ENCODE peak calls at places on chromosome 10, in four cellular contexts. One of them, this sample, is unnamed.
A peak's percentile ranks its signal among the peaks of the same experiment; 100 is the strongest.

GRCh38 chr10:125707852-125708468 is 11.5 kb upstream of the EDRF1 start:
- DNase-seq in stomach: no peak
- DNase-seq in HCT116: peak; percentile 18
- DNase-seq in A549: peak; percentile 80
- DNase-seq in this sample: no peak

GRCh38 chr10:4983615-4984216 is 19.9 kb downstream of the AKR1C2 start:
- DNase-seq in stomach: no peak
- DNase-seq in HCT116: no peak
- DNase-seq in A549: no peak
- DNase-seq in this sample: no peak

GRCh38 chr10:14510346-14510745 is 179.6 kb upstream of the FRMD4A start:
- DNase-seq in HCT116: no peak
- DNase-seq in stomach: no peak
- DNase-seq in A549: no peak
- DNase-seq in this sample: no peak

GRCh38 chr10:47403401-47404318 is 19.6 kb upstream of the ZNF488 start:
- DNase-seq in HCT116: no peak
- DNase-seq in stomach: no peak
- DNase-seq in A549: no peak
- DNase-seq in this sample: peak; percentile 18

GRCh38 chr10:12241810-12242529 is 46.0 kb downstream of the CDC123 start:
- DNase-seq in A549: no peak
- DNase-seq in stomach: no peak
- DNase-seq in HCT116: no peak
- DNase-seq in this sample: no peak

GRCh38 chr10:90451283-90451682 is 406.6 kb downstream of the HTR7 start:
- DNase-seq in A549: no peak
- DNase-seq in HCT116: peak; percentile 8
- DNase-seq in stomach: no peak
- DNase-seq in this sample: no peak

GRCh38 chr10:20492447-20492846 is 404.7 kb downstream of the NEBL start:
- DNase-seq in A549: peak; percentile 1
- DNase-seq in HCT116: no peak
- DNase-seq in stomach: no peak
- DNase-seq in this sample: peak; percentile 18

GRCh38 chr10:86960003-86960862 is 1.8 kb downstream of the SNCG start:
- DNase-seq in stomach: no peak
- DNase-seq in HCT116: peak; percentile 64
- DNase-seq in A549: no peak
- DNase-seq in this sample: peak; percentile 76

GRCh38 chr10:103648951-103649532 is 155.5 kb downstream of the NEURL1 start:
- DNase-seq in A549: no peak
- DNase-seq in stomach: no peak
- DNase-seq in HCT116: no peak
- DNase-seq in this sample: no peak

GRCh38 chr10:91610444-91610843 is 22.4 kb downstream of the PPP1R3C start:
- DNase-seq in A549: no peak
- DNase-seq in stomach: no peak
- DNase-seq in HCT116: no peak
- DNase-seq in this sample: no peak

GRCh38 chr10:113985342-113985844 is 58.3 kb upstream of the ADRB1 start:
- DNase-seq in stomach: no peak
- DNase-seq in HCT116: no peak
- DNase-seq in A549: no peak
- DNase-seq in this sample: no peak

GRCh38 chr10:98038333-98038732 is 7.9 kb upstream of the CRTAC1 start:
- DNase-seq in HCT116: no peak
- DNase-seq in A549: no peak
- DNase-seq in stomach: no peak
- DNase-seq in this sample: no peak

GRCh38 chr10:3468919-3469638 is 296.5 kb upstream of the PITRM1 start:
- DNase-seq in stomach: no peak
- DNase-seq in HCT116: peak; percentile 44
- DNase-seq in A549: peak; percentile 73
- DNase-seq in this sample: no peak

GRCh38 chr10:11884706-11885423 is 61.7 kb downstream of the PROSER2 start:
- DNase-seq in stomach: no peak
- DNase-seq in HCT116: no peak
- DNase-seq in A549: no peak
- DNase-seq in this sample: no peak

GRCh38 chr10:21525367-21526183 is at the start of gene SKIDA1:
- DNase-seq in A549: peak; percentile 69
- DNase-seq in stomach: peak; percentile 69
- DNase-seq in HCT116: no peak
- DNase-seq in this sample: peak; percentile 82

GRCh38 chr10:100600218-100600617 is 64.5 kb downstream of the HIF1AN start:
- DNase-seq in HCT116: no peak
- DNase-seq in stomach: no peak
- DNase-seq in A549: no peak
- DNase-seq in this sample: no peak

GRCh38 chr10:35613597-35614226 is 8.6 kb downstream of the GJD4 start:
- DNase-seq in A549: peak; percentile 22
- DNase-seq in HCT116: no peak
- DNase-seq in stomach: no peak
- DNase-seq in this sample: no peak

GRCh38 chr10:480928-481551 is 208.4 kb downstream of the DIP2C start:
- DNase-seq in A549: no peak
- DNase-seq in stomach: peak; percentile 51
- DNase-seq in HCT116: no peak
- DNase-seq in this sample: no peak

GRCh38 chr10:38127812-38128211 is 33.7 kb downstream of the ZNF37A start:
- DNase-seq in HCT116: no peak
- DNase-seq in stomach: no peak
- DNase-seq in A549: no peak
- DNase-seq in this sample: no peak

GRCh38 chr10:107971411-107971810 is 806.9 kb upstream of the SORCS1 start:
- DNase-seq in stomach: no peak
- DNase-seq in HCT116: no peak
- DNase-seq in A549: no peak
- DNase-seq in this sample: no peak

GRCh38 chr10:23694921-23695824 is 256.3 kb downstream of the OTUD1 start:
- DNase-seq in A549: no peak
- DNase-seq in HCT116: no peak
- DNase-seq in stomach: no peak
- DNase-seq in this sample: no peak

GRCh38 chr10:122154733-122155366 is 116.2 kb upstream of the BTBD16 start:
- DNase-seq in HCT116: no peak
- DNase-seq in stomach: no peak
- DNase-seq in A549: no peak
- DNase-seq in this sample: no peak

GRCh38 chr10:46516660-46517416 is 39.6 kb downstream of the GPRIN2 start:
- DNase-seq in stomach: peak; percentile 25
- DNase-seq in HCT116: no peak
- DNase-seq in A549: peak; percentile 97
- DNase-seq in this sample: no peak

GRCh38 chr10:101563007-101563406 is 25.1 kb downstream of the POLL start:
- DNase-seq in A549: no peak
- DNase-seq in HCT116: no peak
- DNase-seq in stomach: no peak
- DNase-seq in this sample: no peak

GRCh38 chr10:90337316-90337715 is 520.5 kb downstream of the HTR7 start:
- DNase-seq in stomach: no peak
- DNase-seq in A549: no peak
- DNase-seq in HCT116: no peak
- DNase-seq in this sample: no peak

GRCh38 chr10:132528064-132528800 is 9.4 kb upstream of the INPP5A start:
- DNase-seq in stomach: no peak
- DNase-seq in A549: no peak
- DNase-seq in HCT116: no peak
- DNase-seq in this sample: no peak

GRCh38 chr10:114779803-114780609 is 41.6 kb upstream of the FHIP2A start:
- DNase-seq in HCT116: peak; percentile 76
- DNase-seq in A549: peak; percentile 40
- DNase-seq in stomach: no peak
- DNase-seq in this sample: no peak

GRCh38 chr10:22736134-22736533 is 21.8 kb upstream of the PIP4K2A start:
- DNase-seq in A549: no peak
- DNase-seq in stomach: no peak
- DNase-seq in HCT116: no peak
- DNase-seq in this sample: peak; percentile 27

GRCh38 chr10:17782921-17783665 is 26.1 kb upstream of the MRC1 start:
- DNase-seq in HCT116: no peak
- DNase-seq in A549: no peak
- DNase-seq in stomach: peak; percentile 56
- DNase-seq in this sample: no peak

GRCh38 chr10:95391570-95392249 is 100.9 kb upstream of the PDLIM1 start:
- DNase-seq in stomach: no peak
- DNase-seq in A549: peak; percentile 8
- DNase-seq in HCT116: no peak
- DNase-seq in this sample: no peak

GRCh38 chr10:110326351-110327032 is 21.8 kb upstream of the SMNDC1 start:
- DNase-seq in stomach: no peak
- DNase-seq in HCT116: peak; percentile 24
- DNase-seq in A549: no peak
- DNase-seq in this sample: no peak

GRCh38 chr10:22631646-22632278 is 82.6 kb downstream of the PIP4K2A start:
- DNase-seq in HCT116: no peak
- DNase-seq in stomach: no peak
- DNase-seq in A549: no peak
- DNase-seq in this sample: peak; percentile 25

GRCh38 chr10:28331821-28332220 is 29.0 kb upstream of the MPP7 start:
- DNase-seq in stomach: no peak
- DNase-seq in HCT116: no peak
- DNase-seq in A549: no peak
- DNase-seq in this sample: no peak

GRCh38 chr10:18689498-18689897 is 30.3 kb downstream of the ARL5B start:
- DNase-seq in A549: no peak
- DNase-seq in HCT116: no peak
- DNase-seq in stomach: no peak
- DNase-seq in this sample: peak; percentile 12

GRCh38 chr10:52256832-52257691 is 57.0 kb upstream of the DKK1 start:
- DNase-seq in stomach: no peak
- DNase-seq in HCT116: no peak
- DNase-seq in A549: no peak
- DNase-seq in this sample: no peak

GRCh38 chr10:69220041-69220451 is at the start of gene HKDC1:
- DNase-seq in A549: peak; percentile 84
- DNase-seq in HCT116: no peak
- DNase-seq in stomach: no peak
- DNase-seq in this sample: no peak
- TF ChIP-seq POLR2A in A549: peak; percentile 36
- TF ChIP-seq POLR2A in HCT116: no peak
- TF ChIP-seq POLR2A in stomach: no peak
- TF ChIP-seq POLR2A in this sample: no peak

GRCh38 chr10:13397052-13397451 is 49.0 kb upstream of the SEPHS1 start:
- DNase-seq in stomach: no peak
- DNase-seq in A549: no peak
- DNase-seq in HCT116: no peak
- DNase-seq in this sample: no peak
- TF ChIP-seq POLR2A in stomach: no peak
- TF ChIP-seq POLR2A in A549: no peak
- TF ChIP-seq POLR2A in HCT116: no peak
- TF ChIP-seq POLR2A in this sample: no peak

DNA sequence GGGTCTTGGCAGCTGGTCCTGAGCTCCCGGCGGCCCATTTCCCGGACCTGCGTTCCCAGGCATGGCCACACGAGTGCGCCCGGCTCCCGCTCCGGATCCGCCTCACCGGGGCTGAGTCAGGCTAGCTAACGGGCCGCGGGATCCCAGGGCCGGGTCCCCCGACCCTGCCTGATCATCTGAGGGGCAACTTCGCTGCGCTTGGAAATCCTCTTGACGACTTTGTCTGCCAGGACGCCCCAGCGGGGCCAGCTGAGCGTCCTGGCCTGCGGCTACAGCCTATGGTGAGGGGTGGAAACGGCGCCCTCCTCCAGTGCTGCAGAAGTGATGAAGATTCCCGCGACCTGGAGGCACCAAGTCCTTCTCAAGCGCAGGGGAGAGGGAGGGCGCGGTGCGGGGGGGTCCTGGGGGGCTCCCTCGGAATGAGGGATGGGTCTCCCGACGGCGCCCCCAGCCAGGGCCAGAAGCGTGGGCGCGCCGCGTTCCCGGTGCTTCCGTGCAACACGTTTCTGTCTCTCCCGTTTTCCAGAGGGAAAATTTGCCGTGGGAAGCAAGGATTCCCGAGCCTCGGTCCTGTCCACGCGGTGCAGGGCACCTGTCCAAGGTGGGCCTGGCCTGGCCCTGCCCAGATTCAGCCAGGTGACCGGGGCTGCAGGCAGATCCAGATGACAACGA is 212.4 kb downstream of the CCSER2 start:
- DNase-seq in A549: peak; percentile 62
- DNase-seq in stomach: peak; percentile 64
- DNase-seq in HCT116: no peak
- DNase-seq in this sample: peak; percentile 49
- TF ChIP-seq POLR2A in A549: no peak
- TF ChIP-seq POLR2A in stomach: no peak
- TF ChIP-seq POLR2A in HCT116: no peak
- TF ChIP-seq POLR2A in this sample: no peak

GRCh38 chr10:74151057-74151878 is at the start of gene ADK:
- DNase-seq in stomach: peak; percentile 100
- DNase-seq in A549: peak; percentile 99
- DNase-seq in HCT116: peak; percentile 96
- DNase-seq in this sample: peak; percentile 99
- TF ChIP-seq POLR2A in stomach: no peak
- TF ChIP-seq POLR2A in A549: peak; percentile 73
- TF ChIP-seq POLR2A in HCT116: peak; percentile 40
- TF ChIP-seq POLR2A in this sample: no peak

GRCh38 chr10:9382199-9382598 is 1327.7 kb downstream of the GATA3 start:
- DNase-seq in A549: no peak
- DNase-seq in stomach: no peak
- DNase-seq in HCT116: no peak
- DNase-seq in this sample: no peak
- TF ChIP-seq POLR2A in A549: no peak
- TF ChIP-seq POLR2A in stomach: no peak
- TF ChIP-seq POLR2A in HCT116: no peak
- TF ChIP-seq POLR2A in this sample: no peak

DNA sequence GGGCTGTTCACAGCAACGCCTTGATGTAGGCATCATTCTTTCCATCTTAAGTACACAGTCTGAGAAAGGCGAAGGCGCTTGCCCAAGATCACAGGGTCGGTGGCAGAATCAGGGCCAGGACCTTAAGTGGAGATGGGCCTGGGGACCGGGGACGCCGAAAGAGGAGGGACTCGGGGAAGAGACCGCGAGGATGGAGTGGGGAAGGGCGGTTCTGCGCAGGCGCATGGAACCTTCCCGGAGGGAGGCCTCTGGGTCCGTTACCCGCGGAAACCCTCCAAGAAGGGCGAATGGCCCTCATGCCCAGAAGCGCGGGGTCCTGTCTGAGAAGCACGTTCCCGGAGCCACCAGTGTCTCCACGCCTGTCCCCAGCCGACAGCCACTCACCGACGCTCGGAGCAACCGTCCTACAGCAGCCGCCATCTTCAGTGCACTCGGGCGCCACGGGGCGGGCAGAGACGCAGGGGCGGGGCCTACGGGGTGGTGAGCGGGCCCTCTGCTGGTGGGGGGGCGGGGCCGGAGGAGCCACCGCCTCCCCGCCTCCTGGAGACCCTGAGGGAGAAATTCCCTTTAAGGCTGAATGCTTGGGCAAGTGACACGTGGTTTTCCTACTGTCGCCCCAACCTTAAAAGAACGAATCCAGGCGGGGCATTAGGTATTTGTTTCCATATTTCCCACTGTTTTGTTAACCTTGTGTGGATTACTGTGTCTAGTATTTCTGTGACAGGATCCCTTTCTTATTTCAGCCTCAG is at the start of gene PRDX3:
- DNase-seq in stomach: peak; percentile 93
- DNase-seq in HCT116: peak; percentile 85
- DNase-seq in A549: peak; percentile 79
- DNase-seq in this sample: peak; percentile 91
- TF ChIP-seq POLR2A in stomach: no peak
- TF ChIP-seq POLR2A in HCT116: peak; percentile 93
- TF ChIP-seq POLR2A in A549: peak; percentile 92
- TF ChIP-seq POLR2A in this sample: peak; percentile 90

This sample was measured in erythroblast.